ENCODE peak calls at places on chromosomes 2 and 18, in six cellular contexts. Q is stimulated activated CD4-positive, alpha-beta T cell treated with anti-CD3 and anti-CD28 coated beads, Interleukin-4, amount 100 ng/mL, for 4 hours; R is effector CD4-positive, alpha-beta T cell; M is astrocyte of the spinal cord; Y is stromal cell of bone marrow; H is astrocyte. X is an unnamed sample.

GRCh38 chr2:4914551-4914950 is 777.6 kb upstream of the SOX11 start:
- DNase-seq in M (peak), R (no peak), H (peak), Q (no peak), Y (no peak), X (peak)

GRCh38 chr2:176018708-176019107 is 16.6 kb upstream of the LNPK start:
- DNase-seq in Q (no peak), M (no peak), R (no peak), H (no peak), Y (no peak), X (no peak)

GRCh38 chr18:58484989-58485962 is 143.6 kb downstream of the ALPK2 start:
- DNase-seq in Y (no peak), M (peak), H (no peak), Q (no peak), R (no peak), X (no peak)

GRCh38 chr2:20457027-20457426 is 10.2 kb downstream of the RHOB start:
- DNase-seq in Q (no peak), H (peak), Y (peak), R (no peak), M (no peak), X (no peak)

GRCh38 chr2:98577313-98577712 is 31.0 kb downstream of the COA5 start:
- DNase-seq in Y (no peak), H (no peak), Q (no peak), M (no peak), R (no peak), X (peak)

GRCh38 chr2:42963452-42964068 is 171.2 kb upstream of the HAAO start:
- DNase-seq in Q (no peak), H (no peak), Y (no peak), M (no peak), R (no peak), X (peak)

GRCh38 chr2:240111253-240111652 is 24.9 kb downstream of the COPS9 start:
- DNase-seq in R (no peak), Q (no peak), Y (no peak), M (no peak), H (no peak), X (peak)

GRCh38 chr2:73418343-73418742 is 32.7 kb downstream of the ALMS1 start:
- DNase-seq in R (no peak), H (peak), M (peak), Q (no peak), Y (peak), X (peak)

GRCh38 chr18:44627245-44627644 is 53.4 kb upstream of the SETBP1 start:
- DNase-seq in R (no peak), Y (peak), M (no peak), Q (no peak), H (peak), X (peak)

GRCh38 chr2:51222106-51222505 is 190.2 kb upstream of the NRXN1 start:
- DNase-seq in R (no peak), Y (no peak), M (no peak), Q (no peak), H (no peak), X (no peak)

GRCh38 chr18:52160652-52161051 is 179.3 kb upstream of the DCC start:
- DNase-seq in H (peak), Y (no peak), R (no peak), Q (no peak), M (peak), X (no peak)

GRCh38 chr2:191304939-191305875 is 60.0 kb downstream of the MYO1B start:
- DNase-seq in Q (no peak), H (peak), R (no peak), Y (peak), M (peak), X (no peak)

GRCh38 chr2:195559431-195559914 is 97.6 kb upstream of the SLC39A10 start:
- DNase-seq in R (peak), Q (peak), H (peak), Y (peak), M (peak), X (no peak)

GRCh38 chr18:79611040-79611681 is 68.4 kb upstream of the CTDP1 start:
- DNase-seq in H (peak), Y (peak), R (no peak), Q (no peak), M (peak), X (peak)

GRCh38 chr2:198371902-198372611 is 567.7 kb downstream of the PLCL1 start:
- DNase-seq in M (peak), H (peak), R (no peak), Q (no peak), Y (peak), X (peak)

GRCh38 chr2:197115325-197115724 is 188.8 kb upstream of the PGAP1 start:
- DNase-seq in Q (no peak), M (no peak), Y (no peak), R (no peak), H (no peak), X (no peak)

GRCh38 chr2:128004509-128004908 is 23.4 kb downstream of the SAP130 start:
- DNase-seq in Y (no peak), H (no peak), M (no peak), Q (no peak), R (no peak), X (no peak)

GRCh38 chr2:160582481-160583161 is 89.0 kb upstream of the RBMS1 start:
- DNase-seq in M (peak), Q (no peak), R (no peak), H (peak), Y (peak), X (peak)

GRCh38 chr18:58819051-58819450 is 45.6 kb upstream of the ZNF532 start:
- DNase-seq in Q (peak), H (no peak), Y (no peak), M (no peak), R (no peak), X (no peak)

GRCh38 chr2:130372833-130373807 is 17.3 kb downstream of the PTPN18 start:
- DNase-seq in M (peak), Q (no peak), R (no peak), H (no peak), Y (no peak), X (peak)

GRCh38 chr2:32274289-32274688 is 3.4 kb upstream of the YIPF4 start:
- DNase-seq in Q (no peak), Y (no peak), R (no peak), H (no peak), M (no peak), X (no peak)

GRCh38 chr2:241769819-241770184 is 6.8 kb upstream of the GAL3ST2 start:
- DNase-seq in H (no peak), R (no peak), Q (no peak), M (no peak), Y (no peak), X (peak)

GRCh38 chr2:10310489-10310888 is 7.8 kb downstream of the HPCAL1 start:
- DNase-seq in M (no peak), Q (no peak), R (no peak), H (no peak), Y (no peak), X (no peak)

GRCh38 chr2:149527998-149528775 is 59.4 kb downstream of the MMADHC start:
- DNase-seq in Q (no peak), H (no peak), R (no peak), Y (no peak), M (no peak), X (no peak)

GRCh38 chr18:64134044-64134757 is 14.7 kb downstream of the LINC00305 start:
- DNase-seq in Y (no peak), M (peak), H (peak), R (no peak), Q (no peak), X (no peak)

GRCh38 chr18:58536187-58536516 is 92.7 kb downstream of the ALPK2 start:
- DNase-seq in Q (no peak), R (no peak), M (no peak), H (no peak), Y (no peak), X (no peak)

GRCh38 chr18:63317556-63317946 is 2.0 kb downstream of the BCL2 start:
- DNase-seq in R (no peak), Q (no peak), Y (no peak), M (no peak), H (no peak), X (no peak)

GRCh38 chr18:25503567-25504081 is 151.7 kb upstream of the ZNF521 start:
- DNase-seq in Q (no peak), Y (peak), H (peak), R (no peak), M (peak), X (peak)

GRCh38 chr2:184554736-184555135 is 43.6 kb upstream of the ZNF804A start:
- DNase-seq in Y (no peak), R (no peak), Q (no peak), M (peak), H (peak), X (no peak)

GRCh38 chr2:166041613-166042012 is 86.2 kb downstream of the SCN1A start:
- DNase-seq in Q (no peak), R (no peak), M (no peak), Y (no peak), H (no peak), X (no peak)

GRCh38 chr2:196987654-196988364 is 61.3 kb upstream of the PGAP1 start:
- DNase-seq in R (no peak), Q (peak), M (peak), H (peak), Y (peak), X (peak)

GRCh38 chr2:105950521-105951389 is 206.0 kb downstream of the NCK2 start:
- DNase-seq in Y (no peak), Q (no peak), H (no peak), M (peak), R (no peak), X (no peak)

GRCh38 chr18:73407506-73407905 is 539.7 kb upstream of the NETO1 start:
- DNase-seq in H (no peak), R (no peak), Y (no peak), M (peak), Q (no peak), X (no peak)

GRCh38 chr18:76488190-76488589 is 6.9 kb downstream of the ZNF516 start:
- DNase-seq in Q (no peak), R (no peak), M (peak), H (peak), Y (no peak), X (peak)

GRCh38 chr2:148994341-148994740 is 44.2 kb upstream of the LYPD6B start:
- DNase-seq in Y (no peak), M (no peak), H (no peak), Q (no peak), R (no peak), X (no peak)

GRCh38 chr2:88074854-88075292 is 7.2 kb downstream of the SMYD1 start:
- DNase-seq in Q (no peak), Y (peak), R (no peak), M (peak), H (peak), X (peak)

X was measured in osteoblast.